ENCODE peak calls at places on chromosomes 4 and X, in eight cellular contexts. S is HT1080; V is stimulated activated CD8-positive, alpha-beta memory T cell treated with anti-CD3 and anti-CD28 coated beads, Interleukin-15, amount 100 ng/mL, for 24 hours; I is activated CD4-positive, alpha-beta T cell treated with anti-CD3 and anti-CD28 coated beads for 48 hours; B is kidney tubule cell; N is stimulated activated CD4-positive, alpha-beta T cell treated with anti-CD3 and anti-CD28 coated beads, TNF-alpha, amount 100 ng/mL, for 4 hours; C is D341Med; X is activated T-helper 1 cell treated with anti-CD3 and anti-CD28 coated beads, Interleukin-2, amount 50 U/mL, for 16 hours. A is an unnamed sample.

GRCh38 chr4:147760176-147760575 is 28.3 kb downstream of the ARHGAP10 start:
- DNase-seq in V (no peak), X (no peak), I (no peak), C (no peak), S (no peak), B (no peak), N (no peak), A (no peak)

GRCh38 chr4:78613522-78614311 is 62.1 kb downstream of the ANXA3 start:
- DNase-seq in B (no peak), X (no peak), I (no peak), N (no peak), C (no peak), S (no peak), V (no peak), A (no peak)

GRCh38 chr4:1055721-1056590 is 44.5 kb downstream of the FGFRL1 start:
- DNase-seq in V (peak), I (peak), B (no peak), S (no peak), N (peak), X (peak), C (peak), A (peak)

GRCh38 chr4:70734168-70734954 is 12.6 kb downstream of the RUFY3 start:
- DNase-seq in B (peak), S (peak), X (no peak), N (no peak), C (no peak), I (peak), V (no peak), A (peak)

GRCh38 chr4:169151671-169152070 is 119.1 kb downstream of the SH3RF1 start:
- DNase-seq in X (no peak), I (no peak), C (no peak), S (no peak), N (no peak), B (no peak), V (no peak), A (no peak)

GRCh38 chr4:6546681-6547447 is 28.1 kb upstream of the MAN2B2 start:
- DNase-seq in I (peak), C (peak), V (no peak), S (peak), X (peak), B (peak), N (no peak), A (peak)

GRCh38 chr4:1326751-1327525 is 20.1 kb upstream of the UVSSA start:
- DNase-seq in S (no peak), V (no peak), C (no peak), X (no peak), B (no peak), N (no peak), I (no peak), A (no peak)

GRCh38 chr4:170388255-170388654 is 298.5 kb upstream of the AADAT start:
- DNase-seq in X (no peak), B (peak), S (no peak), N (no peak), V (no peak), I (no peak), C (no peak), A (no peak)

GRCh38 chr4:184028571-184028996 is 123.5 kb downstream of the STOX2 start:
- DNase-seq in B (no peak), N (no peak), S (peak), I (peak), X (no peak), V (no peak), C (no peak), A (peak)

GRCh38 chr4:73777612-73778011 is 37.2 kb downstream of the CXCL8 start:
- DNase-seq in S (peak), B (peak), C (no peak), V (no peak), X (no peak), N (no peak), I (no peak), A (no peak)

GRCh38 chrX:19846995-19847790 is 40.2 kb downstream of the SH3KBP1 start:
- DNase-seq in C (no peak), B (peak), X (no peak), I (peak), S (peak), V (no peak), N (no peak), A (no peak)

A was measured in stimulated activated effector memory CD8-positive, alpha-beta T cell treated with anti-CD3 and anti-CD28 coated beads, Interleukin-12 subunit alpha, Interleukin-12 subunit beta, amount 100 ng/mL, for 72 hours.